ENCODE peak calls at places on chromosomes 4 and X, in nine cellular contexts. X is iPS-NIHi11; W is omental fat pad; P is stimulated activated CD4-positive, alpha-beta T cell treated with anti-CD3 and anti-CD28 coated beads, Interleukin-2, amount 100 ng/mL, for 48 hours; Y is colonic mucosa; E is sciatic nerve; L is mesothelial cell of epicardium; G is activated T-cell treated with anti-CD3 and anti-CD28 coated beads, Interleukin-2, amount 50 U/mL, for 4 hours; V is testis. J is an unnamed sample.

GRCh38 chr4:30716671-30717207 is 3.4 kb upstream of the PCDH7 start:
- DNase-seq in X (no peak), W (no peak), P (no peak), Y (peak), E (no peak), L (no peak), G (no peak), V (no peak), J (peak)

GRCh38 chr4:73127839-73128448 is 58.4 kb upstream of the COX18 start:
- DNase-seq in X (peak), W (no peak), P (no peak), Y (no peak), E (no peak), L (no peak), G (no peak), V (peak), J (no peak)

GRCh38 chr4:106277140-106277680 is 38.8 kb downstream of the TBCK start:
- DNase-seq in X (no peak), W (no peak), P (no peak), Y (no peak), E (no peak), L (no peak), G (no peak), V (no peak), J (no peak)

GRCh38 chrX:122565952-122566351 is 618.1 kb upstream of the GRIA3 start:
- DNase-seq in X (no peak), W (no peak), P (no peak), Y (no peak), E (no peak), L (no peak), G (no peak), V (no peak), J (no peak)

GRCh38 chr4:183097251-183098079 is 1.6 kb upstream of the WWC2 start:
- DNase-seq in X (peak), W (no peak), P (no peak), Y (peak), E (peak), L (no peak), G (no peak), V (no peak), J (no peak)

GRCh38 chrX:104098151-104098808 is 14.0 kb upstream of the ZCCHC18 start:
- DNase-seq in X (peak), W (no peak), P (peak), Y (peak), E (no peak), L (no peak), G (peak), V (peak), J (peak)

GRCh38 chrX:124665878-124666425 is 319.6 kb downstream of the SH2D1A start:
- DNase-seq in X (no peak), W (no peak), P (no peak), Y (no peak), E (no peak), L (no peak), G (no peak), V (no peak), J (no peak)

GRCh38 chr4:89639395-89639794 is 197.6 kb downstream of the SNCA start:
- DNase-seq in X (no peak), W (no peak), P (no peak), Y (no peak), E (no peak), L (no peak), G (no peak), V (no peak), J (no peak)

GRCh38 chr4:168387091-168387490 is 68.5 kb upstream of the DDX60 start:
- DNase-seq in X (no peak), W (no peak), P (no peak), Y (no peak), E (no peak), L (no peak), G (no peak), V (no peak), J (no peak)

GRCh38 chrX:119783026-119783425 is 8.4 kb downstream of the RPL39 start:
- DNase-seq in X (no peak), W (no peak), P (no peak), Y (no peak), E (no peak), L (no peak), G (no peak), V (no peak), J (no peak)

GRCh38 chr4:173380987-173381386 is 10.2 kb downstream of the SAP30 start:
- DNase-seq in X (no peak), W (no peak), P (no peak), Y (no peak), E (no peak), L (no peak), G (no peak), V (no peak), J (no peak)

GRCh38 chr4:90745176-90745575 is 618.0 kb downstream of the CCSER1 start:
- DNase-seq in X (no peak), W (no peak), P (no peak), Y (no peak), E (no peak), L (no peak), G (no peak), V (no peak), J (no peak)

GRCh38 chrX:129721414-129721813 is 17.4 kb upstream of the XPNPEP2 start:
- DNase-seq in X (no peak), W (no peak), P (no peak), Y (no peak), E (no peak), L (no peak), G (no peak), V (no peak), J (no peak)

GRCh38 chr4:77833158-77833724 is 14.1 kb upstream of the CNOT6L start:
- DNase-seq in X (no peak), W (no peak), P (no peak), Y (no peak), E (no peak), L (no peak), G (no peak), V (no peak), J (no peak)

GRCh38 chr4:121380448-121381147 is at the start of gene QRFPR:
- DNase-seq in X (peak), W (no peak), P (peak), Y (no peak), E (no peak), L (no peak), G (no peak), V (peak), J (peak)

GRCh38 chrX:42797646-42798045 is 19.7 kb upstream of the PPP1R2C start:
- DNase-seq in X (no peak), W (no peak), P (no peak), Y (no peak), E (no peak), L (no peak), G (no peak), V (no peak), J (no peak)

GRCh38 chrX:50691820-50692219 is 122.2 kb downstream of the SHROOM4 start:
- DNase-seq in X (peak), W (no peak), P (peak), Y (peak), E (no peak), L (no peak), G (no peak), V (peak), J (peak)

GRCh38 chr4:3440979-3441500 is 728 bp upstream of the HGFAC start:
- DNase-seq in X (no peak), W (no peak), P (no peak), Y (no peak), E (no peak), L (no peak), G (no peak), V (no peak), J (no peak)

GRCh38 chr4:77209936-77210335 is 52.9 kb downstream of the CCNG2 start:
- DNase-seq in X (no peak), W (no peak), P (no peak), Y (no peak), E (no peak), L (no peak), G (no peak), V (no peak), J (no peak)

GRCh38 chr4:56544573-56545131 is 39.1 kb downstream of the ARL9 start:
- DNase-seq in X (peak), W (peak), P (peak), Y (peak), E (peak), L (peak), G (peak), V (peak), J (peak)

GRCh38 chrX:136608295-136608933 is 39.5 kb upstream of the CD40LG start:
- DNase-seq in X (peak), W (no peak), P (no peak), Y (peak), E (peak), L (no peak), G (peak), V (peak), J (no peak)

GRCh38 chr4:187227907-187228699 is 504.4 kb upstream of the FAT1 start:
- DNase-seq in X (no peak), W (no peak), P (no peak), Y (no peak), E (no peak), L (no peak), G (no peak), V (no peak), J (no peak)

GRCh38 chr4:39606747-39607146 is 31.9 kb downstream of the SMIM14 start:
- DNase-seq in X (no peak), W (no peak), P (no peak), Y (no peak), E (no peak), L (no peak), G (no peak), V (no peak), J (no peak)

GRCh38 chr4:68589790-68590189 is 13.7 kb upstream of the UGT2B17 start:
- DNase-seq in X (no peak), W (no peak), P (no peak), Y (no peak), E (no peak), L (no peak), G (no peak), V (no peak), J (no peak)

GRCh38 chr4:87716350-87717041 is 66.4 kb downstream of the DMP1 start:
- DNase-seq in X (no peak), W (no peak), P (no peak), Y (no peak), E (no peak), L (no peak), G (no peak), V (peak), J (no peak)

GRCh38 chr4:17662694-17663093 is 48.3 kb downstream of the MED28 start:
- DNase-seq in X (no peak), W (no peak), P (no peak), Y (no peak), E (no peak), L (no peak), G (no peak), V (no peak), J (no peak)

GRCh38 chr4:45662996-45663395 is 460.9 kb downstream of the GABRG1 start:
- DNase-seq in X (peak), W (no peak), P (no peak), Y (no peak), E (no peak), L (peak), G (no peak), V (peak), J (no peak)

GRCh38 chr4:878796-879729 is 53.1 kb downstream of the GAK start:
- DNase-seq in X (no peak), W (no peak), P (peak), Y (no peak), E (no peak), L (no peak), G (peak), V (no peak), J (no peak)

GRCh38 chr4:89640620-89641366 is 196.2 kb downstream of the SNCA start:
- DNase-seq in X (peak), W (no peak), P (no peak), Y (peak), E (peak), L (peak), G (no peak), V (peak), J (peak)

GRCh38 chrX:124863303-124863702 is 456.4 kb upstream of the TEX13C start:
- DNase-seq in X (no peak), W (no peak), P (no peak), Y (no peak), E (no peak), L (no peak), G (no peak), V (no peak), J (no peak)

GRCh38 chr4:3877868-3878267 is 111.7 kb downstream of the ADRA2C start:
- DNase-seq in X (no peak), W (no peak), P (no peak), Y (no peak), E (no peak), L (no peak), G (no peak), V (no peak), J (no peak)

J was measured in neural crest cell.